ENCODE peak calls at places on chromosomes 16 and 17, in eight cellular contexts. P is T-helper 17 cell, Z is HT1080, C is AG08395, Q is cardiac muscle cell, S is M059J, B is iPS-NIHi11, T is substantia nigra. I is an unnamed sample.

GRCh38 chr16:59204589-59204988 is 470.5 kb upstream of the GOT2 start:
- DNase-seq in P (no peak), Z (no peak), C (no peak), Q (no peak), S (no peak), B (no peak), T (no peak), I (no peak)

GRCh38 chr16:81621496-81621895 is 157.6 kb upstream of the PLCG2 start:
- DNase-seq in P (no peak), Z (no peak), C (no peak), Q (no peak), S (no peak), B (no peak), T (no peak), I (no peak)

GRCh38 chr17:40915721-40916256 is 21.7 kb downstream of the KRT23 start:
- DNase-seq in P (no peak), Z (peak; percentile 10), C (peak; percentile 60), Q (no peak), S (peak; percentile 69), B (no peak), T (no peak), I (peak; percentile 69)

GRCh38 chr17:77779711-77780539 is 178.6 kb upstream of the TNRC6C start:
- DNase-seq in P (no peak), Z (peak; percentile 12), C (no peak), Q (peak; percentile 26), S (peak; percentile 53), B (no peak), T (peak; percentile 34), I (no peak)

GRCh38 chr17:77610518-77610893 is 348.0 kb upstream of the TNRC6C start:
- DNase-seq in P (no peak), Z (no peak), C (no peak), Q (no peak), S (no peak), B (no peak), T (no peak), I (no peak)

GRCh38 chr17:42017866-42018200 is 594 bp upstream of the DNAJC7 start:
- DNase-seq in P (no peak), Z (no peak), C (peak; percentile 45), Q (no peak), S (no peak), B (no peak), T (no peak), I (no peak)

GRCh38 chr17:32518856-32519768 is 32.3 kb downstream of the CDK5R1 start:
- DNase-seq in P (no peak), Z (peak; percentile 30), C (peak; percentile 58), Q (peak; percentile 80), S (peak; percentile 56), B (peak; percentile 92), T (no peak), I (peak; percentile 37)

GRCh38 chr16:72847187-72848044 is 200.5 kb downstream of the ZFHX3 start:
- DNase-seq in P (no peak), Z (peak; percentile 18), C (peak; percentile 23), Q (peak; percentile 61), S (peak; percentile 38), B (peak; percentile 59), T (peak; percentile 14), I (peak; percentile 30)